ENCODE peak calls at places on chromosomes 7 and 10, in four cellular contexts. Z, R, M and S are unnamed samples.

GRCh38 chr7:40882071-40882658 is 747.4 kb downstream of the SUGCT start:
- DNase-seq in Z (no peak), R (no peak), M (no peak), S (no peak)

GRCh38 chr7:95436407-95436806 is 1.6 kb upstream of the PON2 start:
- DNase-seq in Z (no peak), R (no peak), M (no peak), S (no peak)

GRCh38 chr10:69217119-69217754 is 2.9 kb upstream of the HKDC1 start:
- DNase-seq in Z (peak; percentile 48), R (peak; percentile 86), M (peak; percentile 80), S (no peak)

GRCh38 chr7:132390705-132391104 is 185.6 kb downstream of the PLXNA4 start:
- DNase-seq in Z (peak; percentile 54), R (peak; percentile 55), M (peak; percentile 12), S (no peak)

GRCh38 chr10:28769147-28769604 is 91.9 kb downstream of the BAMBI start:
- DNase-seq in Z (no peak), R (no peak), M (no peak), S (no peak)

GRCh38 chr7:87875151-87876039 is 765 bp downstream of the SLC25A40 start:
- DNase-seq in Z (no peak), R (peak; percentile 12), M (peak; percentile 2), S (peak; percentile 66)

GRCh38 chr7:90720970-90721768 is 125.0 kb downstream of the CDK14 start:
- DNase-seq in Z (peak; percentile 74), R (peak; percentile 81), M (peak; percentile 72), S (peak; percentile 67)

GRCh38 chr10:70477661-70478162 is 855 bp upstream of the PALD1 start:
- DNase-seq in Z (peak; percentile 58), R (no peak), M (peak; percentile 18), S (peak; percentile 77)

GRCh38 chr7:31687024-31687423 is at the start of gene PPP1R17:
- DNase-seq in Z (peak; percentile 11), R (no peak), M (no peak), S (no peak)

GRCh38 chr7:128954830-128955797 is 17.4 kb downstream of the IRF5 start:
- DNase-seq in Z (no peak), R (peak; percentile 50), M (peak; percentile 80), S (no peak)

GRCh38 chr7:40850017-40850416 is 715.2 kb downstream of the SUGCT start:
- DNase-seq in Z (no peak), R (no peak), M (peak; percentile 37), S (no peak)

GRCh38 chr10:114103286-114103685 is 59.6 kb downstream of the ADRB1 start:
- DNase-seq in Z (peak; percentile 69), R (peak; percentile 76), M (peak; percentile 67), S (peak; percentile 59)

GRCh38 chr7:120272261-120272895 is 597 bp upstream of the KCND2 start:
- DNase-seq in Z (peak; percentile 67), R (peak; percentile 75), M (peak; percentile 53), S (peak; percentile 41)

GRCh38 chr10:59257224-59257623 is 80.8 kb downstream of the PHYHIPL start:
- DNase-seq in Z (no peak), R (no peak), M (no peak), S (no peak)

GRCh38 chr7:91541641-91542040 is 277.4 kb downstream of the FZD1 start:
- DNase-seq in Z (no peak), R (peak; percentile 30), M (no peak), S (no peak)

GRCh38 chr10:133230387-133231195 is 574 bp downstream of the UTF1 start:
- DNase-seq in Z (peak; percentile 61), R (no peak), M (no peak), S (no peak)

GRCh38 chr7:95908499-95908898 is 136.1 kb downstream of the DYNC1I1 start:
- DNase-seq in Z (no peak), R (no peak), M (no peak), S (no peak)

DNA sequence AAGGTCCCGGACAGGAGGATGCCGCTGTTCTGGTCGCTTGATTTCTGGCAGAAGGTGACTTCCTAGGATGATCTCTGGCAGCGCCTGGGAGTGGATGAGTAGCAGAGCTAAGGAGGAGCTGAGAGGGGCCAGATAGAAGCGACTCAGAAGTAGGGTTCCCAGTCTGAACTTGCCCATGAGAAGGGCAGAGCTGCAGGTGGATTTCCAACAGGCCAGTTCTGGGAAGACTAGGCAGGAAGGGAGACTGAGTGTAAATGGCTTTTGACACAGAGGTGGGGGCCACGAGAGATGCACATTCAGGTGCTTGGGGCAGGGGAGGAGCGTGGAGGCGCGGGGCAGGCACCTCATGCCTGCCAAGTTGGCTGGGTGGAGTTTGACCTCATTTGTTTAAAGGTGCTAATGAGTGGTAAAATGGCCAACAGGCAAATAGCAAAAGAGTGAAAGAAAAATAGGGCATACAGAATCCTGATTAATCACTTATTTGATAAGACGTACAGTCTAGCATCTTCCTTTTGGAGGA is 58.8 kb downstream of the SHH start:
- DNase-seq in Z (no peak), R (no peak), M (no peak), S (no peak)
- H3K4me2 ChIP-seq in Z (no peak overlapping the region), R (no peak overlapping the region), M (no peak overlapping the region), S (peak overlapping the region; percentile 48)

DNA sequence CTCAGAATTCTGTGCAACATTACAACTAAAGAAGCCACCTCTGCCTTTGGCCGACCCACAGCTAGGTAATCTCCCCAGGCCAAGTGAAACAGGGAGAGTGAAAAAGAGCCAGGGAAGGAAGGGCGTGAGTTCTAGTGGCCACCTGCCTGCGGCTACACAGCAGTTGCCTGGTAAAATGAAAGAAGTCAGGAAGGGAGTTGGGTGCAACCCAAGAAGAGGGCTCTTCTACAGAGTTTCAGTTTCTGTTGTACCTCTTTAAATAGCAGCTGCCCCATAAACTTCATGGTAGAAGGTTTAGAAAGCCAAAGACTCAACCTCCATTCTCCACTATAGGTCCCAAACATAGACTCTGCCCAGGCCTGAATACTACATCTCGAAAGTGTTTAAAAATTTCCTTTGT is 76.2 kb upstream of the TMEM168 start:
- DNase-seq in Z (no peak), R (no peak), M (no peak), S (no peak)
- H3K4me2 ChIP-seq in Z (no peak overlapping the region), R (no peak overlapping the region), M (no peak overlapping the region), S (no peak overlapping the region)

GRCh38 chr7:99693427-99694200 is 13.8 kb upstream of the CYP3A5 start:
- DNase-seq in Z (peak; percentile 86), R (no peak), M (no peak), S (no peak)
- H3K4me2 ChIP-seq in Z (peak overlapping the region; percentile 63), R (no peak overlapping the region), M (no peak overlapping the region), S (no peak overlapping the region)

GRCh38 chr7:1999278-1999984 is 233.3 kb downstream of the MAD1L1 start:
- DNase-seq in Z (no peak), R (no peak), M (no peak), S (no peak)
- H3K4me2 ChIP-seq in Z (no peak overlapping the region), R (no peak overlapping the region), M (no peak overlapping the region), S (no peak overlapping the region)

DNA sequence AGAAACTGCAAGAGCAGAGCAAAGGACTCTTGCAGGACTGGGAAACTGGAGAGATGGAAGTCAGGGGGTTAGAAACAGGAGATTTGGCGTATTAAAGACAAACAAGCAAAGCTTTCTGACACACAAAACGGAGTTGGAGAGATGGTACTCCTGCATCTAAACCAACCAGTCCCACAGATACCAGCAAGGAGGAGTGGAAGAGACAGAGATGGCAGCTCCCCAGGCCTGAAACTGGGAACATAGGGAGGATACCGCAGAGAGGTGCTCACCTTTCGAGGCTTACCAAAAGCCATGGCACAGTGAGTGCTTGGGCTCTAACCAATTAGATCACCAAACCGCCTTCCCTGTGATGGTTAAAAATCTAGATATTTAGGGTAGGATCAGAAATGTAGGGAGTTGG is 4.8 kb upstream of the MBL2 start:
- DNase-seq in Z (no peak), R (no peak), M (no peak), S (no peak)
- H3K4me2 ChIP-seq in Z (no peak overlapping the region), R (no peak overlapping the region), M (no peak overlapping the region), S (no peak overlapping the region)